ENCODE peak calls at places on chromosomes 5 and 9, in five cellular contexts. One of them, this sample, is unnamed. For H3K9me3, the result is how much of the 10 kb centered on the place peaks cover.

GRCh38 chr9:116499986-116500871 is 186.9 kb upstream of the TRIM32 start:
- DNase-seq in CD4-positive, CD25-positive, alpha-beta regulatory T cell: no peak
- DNase-seq in tibial artery: no peak
- DNase-seq in CD4-positive, alpha-beta T cell: no peak
- DNase-seq in psoas muscle: no peak
- DNase-seq in this sample: no peak

GRCh38 chr9:117555964-117556629 is 141.2 kb upstream of the ASTN2 start:
- DNase-seq in CD4-positive, CD25-positive, alpha-beta regulatory T cell: no peak
- DNase-seq in tibial artery: no peak
- DNase-seq in CD4-positive, alpha-beta T cell: no peak
- DNase-seq in psoas muscle: peak
- DNase-seq in this sample: no peak

GRCh38 chr5:157253547-157253946 is 12.4 kb upstream of the CYFIP2 start:
- DNase-seq in CD4-positive, CD25-positive, alpha-beta regulatory T cell: no peak
- DNase-seq in tibial artery: no peak
- DNase-seq in CD4-positive, alpha-beta T cell: no peak
- DNase-seq in psoas muscle: no peak
- DNase-seq in this sample: no peak

GRCh38 chr9:72401396-72401795 is 36.4 kb upstream of the ZFAND5 start:
- DNase-seq in CD4-positive, CD25-positive, alpha-beta regulatory T cell: no peak
- DNase-seq in tibial artery: no peak
- DNase-seq in CD4-positive, alpha-beta T cell: no peak
- DNase-seq in psoas muscle: no peak
- DNase-seq in this sample: no peak

GRCh38 chr5:16577677-16578076 is 39.1 kb downstream of the RETREG1 start:
- DNase-seq in CD4-positive, CD25-positive, alpha-beta regulatory T cell: no peak
- DNase-seq in tibial artery: no peak
- DNase-seq in CD4-positive, alpha-beta T cell: no peak
- DNase-seq in psoas muscle: no peak
- DNase-seq in this sample: no peak

GRCh38 chr9:109329274-109330258 is 8.7 kb upstream of the EPB41L4B start:
- DNase-seq in CD4-positive, CD25-positive, alpha-beta regulatory T cell: no peak
- DNase-seq in tibial artery: no peak
- DNase-seq in CD4-positive, alpha-beta T cell: no peak
- DNase-seq in psoas muscle: peak
- DNase-seq in this sample: no peak

GRCh38 chr9:101366038-101366756 is 18.6 kb downstream of the BAAT start:
- DNase-seq in CD4-positive, CD25-positive, alpha-beta regulatory T cell: no peak
- DNase-seq in tibial artery: no peak
- DNase-seq in CD4-positive, alpha-beta T cell: no peak
- DNase-seq in psoas muscle: no peak
- DNase-seq in this sample: no peak

GRCh38 chr5:63127054-63127453 is 548.4 kb downstream of the LRRC70 start:
- DNase-seq in CD4-positive, CD25-positive, alpha-beta regulatory T cell: no peak
- DNase-seq in tibial artery: no peak
- DNase-seq in CD4-positive, alpha-beta T cell: no peak
- DNase-seq in psoas muscle: no peak
- DNase-seq in this sample: no peak

GRCh38 chr5:72205431-72206009 is 98.2 kb downstream of the MAP1B start:
- DNase-seq in CD4-positive, CD25-positive, alpha-beta regulatory T cell: no peak
- DNase-seq in tibial artery: no peak
- DNase-seq in CD4-positive, alpha-beta T cell: no peak
- DNase-seq in psoas muscle: no peak
- DNase-seq in this sample: no peak

GRCh38 chr5:124560370-124560769 is 186.1 kb downstream of the ZNF608 start:
- DNase-seq in CD4-positive, CD25-positive, alpha-beta regulatory T cell: no peak
- DNase-seq in tibial artery: no peak
- DNase-seq in CD4-positive, alpha-beta T cell: no peak
- DNase-seq in psoas muscle: no peak
- DNase-seq in this sample: no peak

GRCh38 chr9:71830929-71831328 is 62.6 kb upstream of the CEMIP2 start:
- DNase-seq in CD4-positive, CD25-positive, alpha-beta regulatory T cell: no peak
- DNase-seq in tibial artery: no peak
- DNase-seq in CD4-positive, alpha-beta T cell: no peak
- DNase-seq in psoas muscle: no peak
- DNase-seq in this sample: no peak

GRCh38 chr5:178313316-178313715 is 80.7 kb upstream of the PHYKPL start:
- DNase-seq in CD4-positive, CD25-positive, alpha-beta regulatory T cell: no peak
- DNase-seq in tibial artery: no peak
- DNase-seq in CD4-positive, alpha-beta T cell: no peak
- DNase-seq in psoas muscle: no peak
- DNase-seq in this sample: no peak
- H3K9me3 ChIP-seq in CD4-positive, CD25-positive, alpha-beta regulatory T cell: under half
- H3K9me3 ChIP-seq in tibial artery: under half
- H3K9me3 ChIP-seq in CD4-positive, alpha-beta T cell: under half
- H3K9me3 ChIP-seq in psoas muscle: under half
- H3K9me3 ChIP-seq in this sample: under half

DNA sequence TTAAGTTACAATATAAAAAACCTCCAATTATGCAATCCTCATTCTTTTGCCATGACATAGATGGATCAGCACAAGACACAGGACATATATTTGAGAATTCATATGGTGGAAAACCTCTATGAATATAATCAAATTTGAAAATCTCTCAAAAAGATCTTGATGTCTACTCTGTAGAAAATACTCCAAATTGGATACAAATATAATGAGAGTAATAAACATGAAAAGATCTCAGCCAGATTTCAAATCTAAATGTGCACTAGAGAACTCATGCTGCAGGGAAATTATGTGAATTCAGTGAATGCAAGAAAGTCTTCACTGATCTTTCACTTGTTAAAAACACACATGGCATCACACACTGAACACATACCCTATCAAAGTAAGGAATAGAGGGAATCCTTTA is 13.8 kb downstream of the PCDHB15 start:
- DNase-seq in CD4-positive, CD25-positive, alpha-beta regulatory T cell: no peak
- DNase-seq in tibial artery: no peak
- DNase-seq in CD4-positive, alpha-beta T cell: no peak
- DNase-seq in psoas muscle: no peak
- DNase-seq in this sample: no peak
- H3K9me3 ChIP-seq in CD4-positive, CD25-positive, alpha-beta regulatory T cell: half or more
- H3K9me3 ChIP-seq in tibial artery: half or more
- H3K9me3 ChIP-seq in CD4-positive, alpha-beta T cell: half or more
- H3K9me3 ChIP-seq in psoas muscle: half or more
- H3K9me3 ChIP-seq in this sample: under half

GRCh38 chr9:122619996-122620395 is 5.5 kb downstream of the OR1Q1 start:
- DNase-seq in CD4-positive, CD25-positive, alpha-beta regulatory T cell: no peak
- DNase-seq in tibial artery: no peak
- DNase-seq in CD4-positive, alpha-beta T cell: no peak
- DNase-seq in psoas muscle: no peak
- DNase-seq in this sample: no peak
- H3K9me3 ChIP-seq in CD4-positive, CD25-positive, alpha-beta regulatory T cell: under half
- H3K9me3 ChIP-seq in tibial artery: under half
- H3K9me3 ChIP-seq in CD4-positive, alpha-beta T cell: under half
- H3K9me3 ChIP-seq in psoas muscle: under half
- H3K9me3 ChIP-seq in this sample: under half

GRCh38 chr5:60551829-60552228 is 148.1 kb downstream of the DEPDC1B start:
- DNase-seq in CD4-positive, CD25-positive, alpha-beta regulatory T cell: no peak
- DNase-seq in tibial artery: no peak
- DNase-seq in CD4-positive, alpha-beta T cell: no peak
- DNase-seq in psoas muscle: no peak
- DNase-seq in this sample: no peak
- H3K9me3 ChIP-seq in CD4-positive, CD25-positive, alpha-beta regulatory T cell: under half
- H3K9me3 ChIP-seq in tibial artery: under half
- H3K9me3 ChIP-seq in CD4-positive, alpha-beta T cell: under half
- H3K9me3 ChIP-seq in psoas muscle: under half
- H3K9me3 ChIP-seq in this sample: under half

GRCh38 chr9:96758845-96759673 is 18.8 kb downstream of the ZNF510 start:
- DNase-seq in CD4-positive, CD25-positive, alpha-beta regulatory T cell: no peak
- DNase-seq in tibial artery: no peak
- DNase-seq in CD4-positive, alpha-beta T cell: no peak
- DNase-seq in psoas muscle: no peak
- DNase-seq in this sample: no peak
- H3K9me3 ChIP-seq in CD4-positive, CD25-positive, alpha-beta regulatory T cell: half or more
- H3K9me3 ChIP-seq in tibial artery: half or more
- H3K9me3 ChIP-seq in CD4-positive, alpha-beta T cell: half or more
- H3K9me3 ChIP-seq in psoas muscle: half or more
- H3K9me3 ChIP-seq in this sample: half or more

GRCh38 chr5:122780296-122780695 is 5.4 kb downstream of the SNX2 start:
- DNase-seq in CD4-positive, CD25-positive, alpha-beta regulatory T cell: no peak
- DNase-seq in tibial artery: no peak
- DNase-seq in CD4-positive, alpha-beta T cell: no peak
- DNase-seq in psoas muscle: no peak
- DNase-seq in this sample: no peak
- H3K9me3 ChIP-seq in CD4-positive, CD25-positive, alpha-beta regulatory T cell: under half
- H3K9me3 ChIP-seq in tibial artery: under half
- H3K9me3 ChIP-seq in CD4-positive, alpha-beta T cell: under half
- H3K9me3 ChIP-seq in psoas muscle: under half
- H3K9me3 ChIP-seq in this sample: under half

DNA sequence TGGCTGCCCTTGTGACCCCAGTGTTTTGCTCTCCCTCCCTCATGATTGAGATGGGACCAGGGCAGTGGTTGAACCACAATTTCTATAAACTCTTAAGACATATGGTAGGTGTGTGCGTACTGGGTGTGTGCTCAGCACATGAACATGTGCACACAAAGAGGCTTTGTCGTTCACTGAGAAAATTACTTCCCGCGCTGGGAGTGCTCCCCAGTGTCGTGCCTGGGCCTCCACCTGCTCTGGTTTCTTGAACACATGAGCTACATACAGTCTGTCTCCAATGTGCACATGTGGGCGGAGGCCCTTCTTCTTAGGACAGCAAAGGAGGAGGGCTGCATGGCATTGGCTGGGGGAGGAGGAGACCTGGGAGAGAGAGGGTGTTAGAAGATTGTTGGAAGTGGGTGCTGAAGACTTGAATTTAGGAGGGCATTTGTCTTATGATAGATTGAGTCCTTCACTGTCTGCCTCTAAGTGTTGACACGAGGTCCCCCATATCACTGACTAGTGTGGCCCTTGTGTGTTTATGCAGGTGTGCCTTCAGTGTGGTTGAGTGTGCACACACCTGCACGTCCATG is 170.0 kb downstream of the CACNA1B start:
- DNase-seq in CD4-positive, CD25-positive, alpha-beta regulatory T cell: no peak
- DNase-seq in tibial artery: peak
- DNase-seq in CD4-positive, alpha-beta T cell: no peak
- DNase-seq in psoas muscle: no peak
- DNase-seq in this sample: no peak
- H3K9me3 ChIP-seq in CD4-positive, CD25-positive, alpha-beta regulatory T cell: under half
- H3K9me3 ChIP-seq in tibial artery: under half
- H3K9me3 ChIP-seq in CD4-positive, alpha-beta T cell: under half
- H3K9me3 ChIP-seq in psoas muscle: under half
- H3K9me3 ChIP-seq in this sample: under half

DNA sequence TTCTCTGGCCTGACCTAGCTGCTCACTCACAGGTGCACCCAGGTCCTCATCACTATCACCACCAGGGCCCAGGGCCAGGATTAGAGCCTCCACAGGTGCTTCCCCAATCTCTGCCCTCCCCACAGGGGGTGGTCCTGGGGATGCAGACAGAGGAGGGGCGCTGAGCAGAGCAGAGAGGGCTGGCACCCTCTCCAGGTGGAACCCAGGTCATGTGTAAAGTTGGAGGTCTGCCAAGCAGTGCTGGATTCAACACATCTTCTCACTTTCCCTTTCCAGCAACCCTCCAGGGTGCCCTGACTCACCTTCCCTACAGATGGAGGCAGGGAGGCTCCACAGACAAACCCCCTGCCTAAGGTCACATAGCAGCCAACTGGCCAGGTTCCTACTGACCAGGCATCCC is 18.2 kb upstream of the ZNF484 start:
- DNase-seq in CD4-positive, CD25-positive, alpha-beta regulatory T cell: no peak
- DNase-seq in tibial artery: no peak
- DNase-seq in CD4-positive, alpha-beta T cell: no peak
- DNase-seq in psoas muscle: no peak
- DNase-seq in this sample: no peak
- H3K9me3 ChIP-seq in CD4-positive, CD25-positive, alpha-beta regulatory T cell: under half
- H3K9me3 ChIP-seq in tibial artery: under half
- H3K9me3 ChIP-seq in CD4-positive, alpha-beta T cell: under half
- H3K9me3 ChIP-seq in psoas muscle: under half
- H3K9me3 ChIP-seq in this sample: under half

This sample was measured in T-helper 17 cell.